ENCODE peak calls at places on chromosomes 4 and X, in five cellular contexts. T is IMR-90, A is SK-N-SH, P is K562, U is GM12878. N is an unnamed sample.

GRCh38 chr4:128354205-128354821 is 66.7 kb upstream of the PGRMC2 start:
- DNase-seq in T (peak), A (peak), P (peak), U (no peak), N (peak)

GRCh38 chr4:135515295-135515694 is 1313.7 kb upstream of the PABPC4L start:
- DNase-seq in T (no peak), A (no peak), P (no peak), U (no peak), N (no peak)

GRCh38 chr4:153773236-153773690 is 13.4 kb upstream of the RNF175 start:
- DNase-seq in T (no peak), A (no peak), P (peak), U (no peak), N (no peak)

GRCh38 chrX:152520653-152521052 is 69.5 kb upstream of the GABRA3 start:
- DNase-seq in T (no peak), A (no peak), P (no peak), U (no peak), N (no peak)

GRCh38 chrX:40539214-40540142 is 41.3 kb upstream of the ATP6AP2 start:
- DNase-seq in T (peak), A (no peak), P (peak), U (peak), N (no peak)

GRCh38 chrX:7074135-7074907 is 73.2 kb upstream of the STS start:
- DNase-seq in T (no peak), A (no peak), P (no peak), U (no peak), N (no peak)

GRCh38 chr4:111717916-111718315 is 427.3 kb upstream of the FAM241A start:
- DNase-seq in T (no peak), A (no peak), P (no peak), U (no peak), N (no peak)

GRCh38 chrX:63350551-63350950 is 581 bp downstream of the SPIN4 start:
- DNase-seq in T (no peak), A (peak), P (peak), U (peak), N (peak)

GRCh38 chr4:6500481-6501135 is 28.2 kb upstream of the PPP2R2C start:
- DNase-seq in T (no peak), A (no peak), P (no peak), U (no peak), N (no peak)

GRCh38 chr4:161280929-161281328 is 882.9 kb downstream of the FSTL5 start:
- DNase-seq in T (no peak), A (no peak), P (no peak), U (no peak), N (no peak)

GRCh38 chrX:7139202-7140081 is 8.1 kb upstream of the STS start:
- DNase-seq in T (peak), A (no peak), P (no peak), U (no peak), N (no peak)

GRCh38 chr4:118224239-118224829 is 128.5 kb downstream of the PRSS12 start:
- DNase-seq in T (peak), A (peak), P (peak), U (no peak), N (peak)

DNA sequence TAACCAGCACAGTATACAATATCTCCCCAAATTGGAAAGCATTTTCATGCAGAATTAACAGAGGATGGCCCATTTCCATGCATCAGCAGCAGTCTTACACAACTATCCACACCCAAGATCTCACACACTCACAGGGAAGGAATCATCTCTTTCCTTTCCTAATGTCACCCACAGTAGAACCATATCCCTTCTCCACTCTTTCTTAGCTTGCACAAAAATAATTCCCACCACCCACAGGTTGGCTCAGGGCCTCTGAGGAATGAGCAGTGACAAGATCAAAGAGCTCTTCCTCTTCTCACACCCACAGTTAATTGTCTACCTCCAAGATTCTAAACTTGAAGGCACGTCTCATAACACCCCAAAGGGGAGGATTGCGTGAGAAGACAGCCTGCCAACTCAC is 217.7 kb upstream of the VEGFC start:
- DNase-seq in T (no peak), A (no peak), P (no peak), U (no peak), N (no peak)
- TF ChIP-seq RCOR1 in T (no peak), A (no peak), P (no peak), U (no peak), N (no peak)

DNA sequence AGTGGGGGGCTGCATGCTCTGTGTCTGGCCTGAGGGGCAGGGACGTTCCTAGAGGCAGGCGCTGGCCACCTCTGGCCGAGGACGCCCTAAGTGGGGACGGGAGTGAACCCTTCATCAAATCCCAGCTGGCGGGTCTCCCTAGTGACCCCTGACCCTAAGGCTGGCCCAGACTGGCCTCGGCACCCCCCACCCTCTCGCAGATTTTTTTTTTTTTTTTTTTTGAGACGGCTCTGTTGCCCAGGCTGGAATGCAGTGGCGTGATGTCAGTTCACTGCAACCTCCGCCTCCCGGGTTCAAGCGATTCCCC is 988 bp upstream of the MXD4 start:
- DNase-seq in T (no peak), A (no peak), P (no peak), U (no peak), N (no peak)
- TF ChIP-seq RCOR1 in T (no peak), A (no peak), P (no peak), U (no peak), N (no peak)

DNA sequence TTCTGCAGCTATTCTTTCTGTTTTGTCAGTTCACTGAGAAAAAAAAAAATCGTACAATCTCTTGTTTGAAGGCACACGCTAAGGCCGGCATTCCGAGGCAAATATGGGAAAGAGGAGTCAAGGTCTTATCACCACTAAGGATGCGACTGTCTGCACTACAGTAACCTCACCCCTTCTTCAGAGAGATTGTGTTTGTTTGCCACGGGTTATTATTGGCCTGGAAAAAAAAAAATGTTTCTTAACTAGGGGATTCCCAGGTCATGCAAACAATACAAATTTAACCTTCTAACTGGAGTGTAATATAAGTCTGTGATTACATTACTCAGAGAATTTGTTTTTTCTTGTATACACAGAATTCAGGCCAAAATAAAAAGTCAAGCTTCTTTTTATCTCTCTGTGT is 168.3 kb downstream of the TMA16 start:
- DNase-seq in T (no peak), A (no peak), P (no peak), U (no peak), N (no peak)
- TF ChIP-seq RCOR1 in T (no peak), A (no peak), P (no peak), U (no peak), N (no peak)

DNA sequence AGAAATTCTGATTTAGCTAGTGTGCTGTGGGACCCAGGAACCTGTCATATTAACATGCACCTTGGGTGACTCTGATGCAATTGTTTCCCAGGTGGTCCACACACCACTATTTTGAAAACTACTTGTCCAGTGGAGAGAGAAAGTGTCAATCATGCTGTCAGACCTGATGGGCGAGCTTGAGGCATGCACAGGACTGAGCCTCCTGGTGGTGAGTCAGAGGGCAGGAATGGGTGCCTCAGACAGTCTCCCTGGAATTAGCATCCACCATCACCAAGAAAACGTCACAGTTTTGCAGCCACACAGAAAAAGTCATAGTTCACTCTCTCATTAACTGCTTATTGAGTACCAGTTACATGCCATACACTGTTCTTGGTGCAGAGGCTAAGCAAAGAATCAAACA is 181.8 kb upstream of the MAOA start:
- DNase-seq in T (no peak), A (no peak), P (no peak), U (no peak), N (no peak)
- TF ChIP-seq RCOR1 in T (no peak), A (no peak), P (no peak), U (no peak), N (no peak)

GRCh38 chrX:131477498-131477897 is 66.4 kb upstream of the OR13H1 start:
- DNase-seq in T (no peak), A (no peak), P (no peak), U (no peak), N (no peak)
- TF ChIP-seq RCOR1 in T (no peak), A (no peak), P (no peak), U (no peak), N (no peak)

GRCh38 chrX:1111543-1112300 is 100.7 kb downstream of the CRLF2 start:
- DNase-seq in T (no peak), A (no peak), P (no peak), U (no peak), N (no peak)
- TF ChIP-seq RCOR1 in T (no peak), A (no peak), P (no peak), U (no peak), N (no peak)

GRCh38 chr4:2923678-2924173 is 39.5 kb downstream of the NOP14 start:
- DNase-seq in T (no peak), A (no peak), P (no peak), U (no peak), N (no peak)
- TF ChIP-seq RCOR1 in T (no peak), A (no peak), P (no peak), U (no peak), N (no peak)

GRCh38 chr4:175708739-175709138 is 103.3 kb downstream of the GPM6A start:
- DNase-seq in T (no peak), A (no peak), P (no peak), U (no peak), N (no peak)

GRCh38 chr4:175703956-175704600 is 108.0 kb downstream of the GPM6A start:
- DNase-seq in T (no peak), A (no peak), P (no peak), U (no peak), N (no peak)

GRCh38 chr4:175702703-175703102 is 109.4 kb downstream of the GPM6A start:
- DNase-seq in T (no peak), A (no peak), P (no peak), U (no peak), N (no peak)

DNA sequence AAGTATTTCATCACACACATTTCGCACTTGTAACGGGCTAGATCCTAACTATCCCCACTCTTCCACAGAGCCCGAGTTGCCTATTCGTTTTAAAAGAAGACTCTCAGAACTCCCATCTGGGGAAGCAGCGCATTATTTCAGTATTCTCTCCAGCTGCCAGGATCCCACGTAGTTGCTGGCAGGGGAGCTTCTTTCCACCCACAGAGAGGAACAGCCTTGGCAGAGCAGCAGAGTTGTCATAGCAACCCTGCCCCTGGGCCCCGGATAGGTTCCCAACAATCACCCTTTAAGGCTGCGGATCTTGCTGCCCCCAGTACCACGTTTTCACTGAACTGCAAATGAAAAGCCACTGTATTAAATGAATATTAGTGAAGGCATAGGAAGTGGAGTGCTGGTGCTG is 106.7 kb downstream of the GPM6A start:
- DNase-seq in T (no peak), A (peak), P (no peak), U (no peak), N (no peak)
- TF ChIP-seq RCOR1 in T (no peak), A (no peak), P (no peak), U (no peak), N (no peak)